ENCODE peak calls at places on chromosomes 12 and 14, in five cellular contexts. L is hepatocyte, H is MM.1S, Y is GM23338, U is GM23248. K is an unnamed sample.

GRCh38 chr12:18578191-18578590 is 159.6 kb downstream of the PLCZ1 start:
- DNase-seq in L (no peak), H (no peak), Y (no peak), U (peak; percentile 83), K (no peak)

GRCh38 chr12:46506961-46507360 is 134.4 kb upstream of the SLC38A2 start:
- DNase-seq in L (no peak), H (no peak), Y (no peak), U (no peak), K (no peak)

GRCh38 chr12:47340391-47341015 is 260.7 kb upstream of the AMIGO2 start:
- DNase-seq in L (no peak), H (no peak), Y (no peak), U (no peak), K (no peak)

GRCh38 chr12:103698752-103699540 is 111.9 kb downstream of the STAB2 start:
- DNase-seq in L (no peak), H (no peak), Y (no peak), U (peak; percentile 9), K (no peak)

GRCh38 chr14:53894456-53894855 is 62.2 kb downstream of the BMP4 start:
- DNase-seq in L (no peak), H (peak; percentile 79), Y (no peak), U (peak; percentile 38), K (no peak)

GRCh38 chr12:13204428-13204827 is 7.9 kb downstream of the EMP1 start:
- DNase-seq in L (no peak), H (no peak), Y (peak; percentile 29), U (peak; percentile 66), K (no peak)

GRCh38 chr12:56993346-56993745 is 13.0 kb downstream of the ZBTB39 start:
- DNase-seq in L (no peak), H (no peak), Y (no peak), U (no peak), K (no peak)

GRCh38 chr12:14768823-14769405 is 34.4 kb downstream of the WBP11 start:
- DNase-seq in L (peak; percentile 43), H (no peak), Y (peak; percentile 59), U (peak; percentile 51), K (peak; percentile 45)

GRCh38 chr12:63021126-63021525 is 86.2 kb upstream of the PPM1H start:
- DNase-seq in L (no peak), H (no peak), Y (peak; percentile 19), U (no peak), K (no peak)

GRCh38 chr12:52005903-52006703 is 643 bp upstream of the TAMALIN start:
- DNase-seq in L (no peak), H (no peak), Y (peak; percentile 73), U (no peak), K (peak; percentile 61)

GRCh38 chr12:96196781-96197180 is 2.6 kb downstream of the ELK3 start:
- DNase-seq in L (no peak), H (no peak), Y (no peak), U (peak; percentile 62), K (no peak)

GRCh38 chr12:57893460-57894353 is 47.2 kb upstream of the CTDSP2 start:
- DNase-seq in L (peak; percentile 94), H (no peak), Y (peak; percentile 61), U (peak; percentile 94), K (no peak)

GRCh38 chr14:77260631-77261030 is 10.4 kb downstream of the NGB start:
- DNase-seq in L (peak; percentile 42), H (no peak), Y (no peak), U (no peak), K (no peak)

GRCh38 chr14:74077401-74077800 is 6.9 kb downstream of the ALDH6A1 start:
- DNase-seq in L (no peak), H (no peak), Y (no peak), U (no peak), K (no peak)

GRCh38 chr14:74642011-74642410 is 30.0 kb upstream of the LTBP2 start:
- DNase-seq in L (no peak), H (no peak), Y (no peak), U (no peak), K (no peak)

GRCh38 chr12:8742501-8742900 is 44.7 kb downstream of the RIMKLB start:
- DNase-seq in L (no peak), H (no peak), Y (no peak), U (peak; percentile 82), K (no peak)

GRCh38 chr14:50225974-50226297 is 5.4 kb downstream of the SOS2 start:
- DNase-seq in L (no peak), H (no peak), Y (peak; percentile 62), U (no peak), K (no peak)

GRCh38 chr12:91180577-91180976 is 2.0 kb downstream of the DCN start:
- DNase-seq in L (peak; percentile 33), H (peak; percentile 35), Y (no peak), U (peak; percentile 91), K (no peak)

GRCh38 chr12:79691299-79692248 is 810 bp upstream of the PAWR start:
- DNase-seq in L (peak; percentile 28), H (no peak), Y (no peak), U (peak; percentile 96), K (no peak)

GRCh38 chr14:34667007-34667406 is 37.1 kb upstream of the SNX6 start:
- DNase-seq in L (no peak), H (no peak), Y (no peak), U (no peak), K (no peak)

GRCh38 chr12:95790025-95790911 is at the start of gene NTN4:
- DNase-seq in L (peak; percentile 65), H (peak; percentile 44), Y (peak; percentile 74), U (peak; percentile 79), K (no peak)

DNA sequence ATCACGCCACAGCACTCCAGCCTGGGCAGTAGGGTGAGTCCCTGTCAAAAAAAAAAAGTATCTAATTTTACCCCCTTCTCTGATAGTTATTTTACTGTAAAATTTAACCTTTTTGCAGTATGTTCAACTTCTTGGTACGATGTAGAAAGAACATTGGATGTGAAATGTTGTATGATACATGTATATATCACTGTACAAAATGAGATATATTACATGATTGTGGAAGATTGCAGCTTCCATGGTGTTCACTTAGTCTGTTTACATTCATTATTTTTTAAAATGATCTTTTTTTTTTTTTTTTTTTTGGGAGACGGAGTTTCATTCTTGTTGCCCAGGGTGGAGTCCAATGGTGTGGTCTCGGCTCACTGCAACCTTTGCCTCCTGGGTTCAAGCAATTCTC is 9.0 kb downstream of the SP1 start:
- DNase-seq in L (no peak), H (no peak), Y (no peak), U (no peak), K (no peak)
- H3K4me3 ChIP-seq in L (no peak overlapping the region), H (no peak overlapping the region), Y (no peak overlapping the region), U (peak overlapping the region; percentile 50), K (peak overlapping the region; percentile 56)

GRCh38 chr14:51382506-51382905 is 142.5 kb downstream of the TMX1 start:
- DNase-seq in L (peak; percentile 17), H (no peak), Y (no peak), U (no peak), K (no peak)
- H3K9me2 ChIP-seq in L (no peaks in the 10 kb centered on the region), H (no peaks in the 10 kb centered on the region), Y (no peaks in the 10 kb centered on the region), U (no peaks in the 10 kb centered on the region), K (no peaks in the 10 kb centered on the region)

GRCh38 chr14:89702151-89702936 is 252.2 kb downstream of the EFCAB11 start:
- DNase-seq in L (peak; percentile 30), H (no peak), Y (no peak), U (peak; percentile 76), K (no peak)
- H3K4me3 ChIP-seq in L (peak overlapping the region; percentile 83), H (no peak overlapping the region), Y (peak overlapping the region; percentile 47), U (peak overlapping the region; percentile 73), K (peak overlapping the region; percentile 56)

DNA sequence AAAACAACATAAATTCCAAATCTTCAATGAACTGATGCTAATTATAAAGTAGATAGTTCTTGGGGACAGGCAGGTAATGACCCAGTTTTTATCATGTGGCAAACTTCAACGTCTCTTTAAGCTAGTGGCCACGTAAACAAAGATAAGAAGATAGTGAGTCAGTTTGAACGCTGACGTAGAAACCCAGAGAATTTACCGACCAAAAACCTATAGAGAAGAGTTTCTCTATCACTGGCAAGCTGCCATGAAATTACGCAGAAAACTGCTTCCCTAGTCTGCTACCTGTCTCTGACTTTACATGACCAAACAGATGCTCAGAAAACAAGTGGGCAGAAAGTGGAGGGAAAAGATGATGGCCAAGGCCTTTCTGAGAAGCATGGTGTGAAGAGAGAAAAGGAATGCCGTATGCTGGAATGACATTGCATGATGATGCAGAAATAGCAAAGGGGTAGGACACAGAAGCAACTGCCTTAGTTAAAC is 136.3 kb downstream of the ITPR2 start:
- DNase-seq in L (no peak), H (no peak), Y (no peak), U (no peak), K (no peak)
- H3K9me2 ChIP-seq in L (no peaks in the 10 kb centered on the region), H (no peaks in the 10 kb centered on the region), Y (no peaks in the 10 kb centered on the region), U (no peaks in the 10 kb centered on the region), K (no peaks in the 10 kb centered on the region)

GRCh38 chr12:50387972-50388478 is 8.4 kb downstream of the FAM186A start:
- DNase-seq in L (no peak), H (no peak), Y (peak; percentile 48), U (no peak), K (no peak)
- H3K4me3 ChIP-seq in L (no peak overlapping the region), H (no peak overlapping the region), Y (peak overlapping the region; percentile 27), U (no peak overlapping the region), K (no peak overlapping the region)

DNA sequence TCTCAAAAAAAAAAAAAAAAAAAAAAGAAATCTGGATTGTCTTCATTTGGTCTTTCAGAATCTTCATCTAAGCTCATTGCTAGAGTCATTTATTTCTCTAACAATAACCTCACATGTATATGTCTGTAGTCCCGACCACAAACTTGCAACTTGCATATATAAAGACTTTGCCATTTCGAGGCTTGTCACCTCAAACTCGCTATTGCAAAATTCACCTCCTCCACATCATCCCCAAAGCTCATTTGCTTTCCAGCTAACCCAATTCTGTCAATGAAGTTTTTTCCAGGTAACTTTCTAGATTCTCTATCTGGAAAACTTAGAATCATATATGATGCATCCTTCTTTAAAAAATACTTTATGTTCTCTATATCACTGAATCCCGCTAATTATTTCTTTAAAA is 393.2 kb upstream of the ATXN7L3B start:
- DNase-seq in L (no peak), H (no peak), Y (no peak), U (no peak), K (no peak)
- H3K9me2 ChIP-seq in L (no peaks in the 10 kb centered on the region), H (no peaks in the 10 kb centered on the region), Y (no peaks in the 10 kb centered on the region), U (no peaks in the 10 kb centered on the region), K (no peaks in the 10 kb centered on the region)

GRCh38 chr14:56846970-56847928 is 37.0 kb upstream of the OTX2 start:
- DNase-seq in L (no peak), H (no peak), Y (peak; percentile 95), U (no peak), K (no peak)
- H3K4me3 ChIP-seq in L (no peak overlapping the region), H (no peak overlapping the region), Y (peak overlapping the region; percentile 21), U (no peak overlapping the region), K (no peak overlapping the region)

GRCh38 chr12:38585090-38585489 is 268.5 kb downstream of the ALG10B start:
- DNase-seq in L (no peak), H (no peak), Y (no peak), U (no peak), K (no peak)
- H3K9me2 ChIP-seq in L (no peaks in the 10 kb centered on the region), H (no peaks in the 10 kb centered on the region), Y (no peaks in the 10 kb centered on the region), U (no peaks in the 10 kb centered on the region), K (no peaks in the 10 kb centered on the region)

K was measured in OCI-LY7.